ENCODE peak calls at places on chromosomes 12 and 14, in seven cellular contexts. F is endothelial cell, B is AG10803, K is cardiac fibroblast, E is activated B cell treated with CpG ODN at 0.5 μM for 24 hours, I is type B pancreatic cell, X is A549. V is an unnamed sample.
A peak's percentile ranks its signal among the peaks of the same experiment; 100 is the strongest.

GRCh38 chr14:56197150-56197549 is 78.9 kb downstream of the PELI2 start:
- DNase-seq in B (no peak), F (no peak), K (no peak), E (no peak), X (no peak), I (no peak), V (no peak)

GRCh38 chr12:131390408-131391100 is 320.3 kb upstream of the SFSWAP start:
- DNase-seq in K (no peak), X (peak; percentile 41), F (peak; percentile 65), B (no peak), E (no peak), I (no peak), V (no peak)

GRCh38 chr12:131415781-131416180 is 295.1 kb upstream of the SFSWAP start:
- DNase-seq in K (no peak), F (no peak), B (no peak), X (peak; percentile 56), E (no peak), I (no peak), V (no peak)

GRCh38 chr12:98763656-98764055 is 118.6 kb downstream of the APAF1 start:
- DNase-seq in K (no peak), B (no peak), E (no peak), I (no peak), F (no peak), X (no peak), V (no peak)

GRCh38 chr14:23910081-23910875 is 43.3 kb upstream of the DHRS4 start:
- DNase-seq in E (no peak), K (peak; percentile 53), B (peak; percentile 54), F (peak; percentile 75), I (no peak), X (peak; percentile 65), V (no peak)

GRCh38 chr12:59383426-59383822 is 212.4 kb upstream of the SLC16A7 start:
- DNase-seq in K (peak; percentile 59), F (no peak), X (no peak), I (no peak), E (no peak), B (peak; percentile 95), V (no peak)

GRCh38 chr12:129717438-129717837 is 186.4 kb downstream of the TMEM132D start:
- DNase-seq in B (no peak), K (no peak), F (no peak), E (no peak), X (no peak), I (no peak), V (no peak)

GRCh38 chr14:54822685-54823084 is 79.9 kb downstream of the GCH1 start:
- DNase-seq in I (no peak), E (no peak), K (no peak), B (no peak), F (no peak), X (no peak), V (no peak)

GRCh38 chr14:55274144-55274543 is 2.9 kb downstream of the FBXO34 start:
- DNase-seq in K (no peak), B (no peak), I (no peak), E (no peak), F (no peak), X (no peak), V (no peak)

GRCh38 chr14:66972469-66972868 is 216.8 kb upstream of the GARIN2 start:
- DNase-seq in B (no peak), I (no peak), K (no peak), F (no peak), E (no peak), X (no peak), V (no peak)

GRCh38 chr12:119274636-119275065 is 59.9 kb upstream of the CCDC60 start:
- DNase-seq in K (no peak), I (no peak), F (no peak), X (no peak), B (no peak), E (no peak), V (no peak)

DNA sequence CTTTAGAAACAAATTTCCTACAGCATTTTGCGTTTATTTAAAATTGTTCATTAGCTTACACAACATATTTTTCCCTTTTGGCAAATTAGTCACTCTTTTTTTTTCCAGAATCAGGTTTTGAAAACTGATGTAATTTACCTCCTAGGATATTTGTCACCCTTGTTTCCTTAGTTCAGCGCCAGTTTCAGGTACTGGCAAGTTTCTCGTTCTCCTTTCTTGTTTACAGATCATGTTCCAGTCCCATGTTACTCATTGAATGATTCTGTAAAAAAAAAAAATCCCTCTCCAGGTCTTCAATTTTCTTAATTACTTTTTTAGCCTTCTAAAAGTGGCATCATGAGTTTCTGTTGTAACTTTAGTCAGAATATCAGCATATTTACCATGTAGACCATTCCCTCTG is 2.7 kb downstream of the PPP4R4 start:
- DNase-seq in I (no peak), K (no peak), F (no peak), B (no peak), E (no peak), X (no peak), V (no peak)
- TF ChIP-seq CTCF in I (no peak), K (no peak), F (no peak), B (no peak), E (no peak), X (no peak), V (no peak)

GRCh38 chr14:89986475-89986874 is 30.7 kb downstream of the TDP1 start:
- DNase-seq in F (no peak), B (no peak), I (no peak), X (no peak), K (no peak), E (no peak), V (no peak)
- TF ChIP-seq CTCF in F (no peak), B (no peak), I (no peak), X (no peak), K (no peak), E (no peak), V (no peak)

GRCh38 chr12:111503116-111503515 is 96.0 kb downstream of the ATXN2 start:
- DNase-seq in I (no peak), K (no peak), E (no peak), B (no peak), X (no peak), F (no peak), V (no peak)

GRCh38 chr12:111506260-111506659 is 92.9 kb downstream of the ATXN2 start:
- DNase-seq in E (no peak), X (no peak), K (no peak), B (no peak), I (no peak), F (no peak), V (no peak)

GRCh38 chr12:111505601-111506036 is 93.5 kb downstream of the ATXN2 start:
- DNase-seq in F (no peak), K (no peak), I (no peak), E (no peak), B (no peak), X (peak; percentile 40), V (no peak)
- TF ChIP-seq CTCF in F (no peak), K (no peak), I (no peak), E (no peak), B (no peak), X (no peak), V (no peak)

DNA sequence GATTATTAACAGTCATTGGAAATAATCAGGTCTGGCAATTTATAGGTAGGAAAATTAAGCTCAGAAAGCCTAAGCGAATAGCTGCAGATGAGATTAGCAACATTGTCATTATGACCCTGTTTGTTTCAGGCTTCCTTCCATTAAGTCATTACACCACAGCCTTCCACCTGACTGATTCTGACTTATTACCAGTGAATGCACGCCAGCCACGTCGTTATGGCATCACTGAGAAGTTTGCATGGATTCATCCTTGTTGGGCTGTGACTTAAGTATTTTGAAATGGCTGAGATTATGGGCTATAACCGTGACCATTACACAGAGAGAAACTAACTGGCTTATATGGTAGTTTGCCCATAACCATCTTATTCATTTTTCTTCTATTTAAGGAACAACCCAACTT is 18.6 kb downstream of the RASSF8 start:
- DNase-seq in X (no peak), I (no peak), K (no peak), F (no peak), E (no peak), B (peak; percentile 87), V (no peak)
- TF ChIP-seq CTCF in X (no peak), I (no peak), K (no peak), F (no peak), E (no peak), B (no peak), V (no peak)

GRCh38 chr14:31269599-31270195 is 62.1 kb upstream of the HECTD1 start:
- DNase-seq in F (no peak), I (no peak), X (no peak), E (no peak), K (no peak), B (peak; percentile 23), V (no peak)

GRCh38 chr14:31271648-31272047 is 64.1 kb upstream of the HECTD1 start:
- DNase-seq in X (no peak), K (no peak), F (no peak), B (no peak), E (no peak), I (no peak), V (no peak)

GRCh38 chr14:31268216-31268615 is 60.6 kb upstream of the HECTD1 start:
- DNase-seq in F (no peak), I (no peak), K (no peak), X (no peak), B (peak; percentile 72), E (no peak), V (no peak)

GRCh38 chr14:31266437-31267331 is 59.1 kb upstream of the HECTD1 start:
- DNase-seq in B (no peak), I (no peak), E (no peak), X (no peak), F (no peak), K (no peak), V (no peak)

DNA sequence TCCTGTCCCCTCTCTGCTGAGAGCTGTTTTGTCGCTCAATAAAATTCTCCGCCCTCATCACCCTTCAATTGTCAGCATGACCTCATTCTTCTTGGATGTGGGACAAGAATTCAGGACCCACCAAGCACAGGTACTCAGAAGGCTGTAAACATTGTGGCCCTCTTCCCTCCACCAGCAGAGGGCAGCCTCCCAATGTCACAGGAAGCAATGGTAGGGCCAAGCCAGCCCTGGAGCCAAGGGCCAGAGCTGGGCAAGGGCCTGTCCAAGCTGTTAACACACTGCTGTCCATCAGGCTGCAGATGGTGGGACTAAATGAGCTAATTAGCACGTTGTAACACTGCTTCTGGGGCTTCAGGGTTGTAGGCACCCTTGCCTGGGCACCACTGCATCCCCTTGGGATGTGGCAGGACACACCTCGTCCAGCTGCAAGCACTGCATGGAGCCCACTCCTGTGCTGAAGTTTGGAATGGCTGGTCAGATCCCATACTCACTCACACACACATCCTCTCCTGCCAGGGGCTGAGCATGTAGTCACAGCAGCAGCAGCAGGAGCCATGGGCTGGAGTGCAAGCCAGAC is 62.7 kb upstream of the HECTD1 start:
- DNase-seq in B (no peak), F (no peak), I (no peak), E (no peak), K (no peak), X (peak; percentile 53), V (no peak)
- TF ChIP-seq CTCF in B (peak; percentile 34), F (no peak), I (no peak), E (no peak), K (peak; percentile 66), X (peak; percentile 14), V (peak; percentile 22)

GRCh38 chr12:65300679-65301349 is 22.3 kb downstream of the MSRB3 start:
- DNase-seq in X (peak; percentile 56), E (no peak), F (peak; percentile 40), B (peak; percentile 13), K (no peak), I (no peak), V (no peak)
- TF ChIP-seq CTCF in X (no peak), E (no peak), F (peak; percentile 74), B (peak; percentile 38), K (peak; percentile 45), I (peak; percentile 71), V (no peak)

GRCh38 chr12:85310456-85311076 is 30.5 kb downstream of the ALX1 start:
- DNase-seq in E (no peak), I (no peak), B (peak; percentile 13), K (peak; percentile 35), F (no peak), X (peak; percentile 20), V (no peak)
- TF ChIP-seq CTCF in E (no peak), I (peak; percentile 76), B (peak; percentile 43), K (peak; percentile 5), F (peak; percentile 80), X (peak; percentile 56), V (no peak)

GRCh38 chr12:53056296-53056695 is 6.4 kb downstream of the TNS2 start:
- DNase-seq in X (no peak), B (no peak), K (no peak), F (no peak), E (no peak), I (no peak), V (no peak)
- TF ChIP-seq CTCF in X (no peak), B (no peak), K (no peak), F (no peak), E (no peak), I (no peak), V (no peak)

V was measured in natural killer cell.